ENCODE peak calls at places on chromosome 9, in five cellular contexts. W is IMR-90, K is left ventricle myocardium inferior, J is SK-N-SH, H is fibroblast of lung. G is an unnamed sample.

GRCh38 chr9:107784235-107784958 is 294.8 kb upstream of the KLF4 start:
- DNase-seq in W (peak; percentile 88), K (peak; percentile 36), J (no peak), H (peak; percentile 66), G (no peak)

GRCh38 chr9:135485385-135485784 is 5.8 kb downstream of the PPP1R26 start:
- DNase-seq in W (no peak), K (no peak), J (no peak), H (no peak), G (no peak)

GRCh38 chr9:37293664-37294524 is 128.6 kb upstream of the GRHPR start:
- DNase-seq in W (peak; percentile 32), K (no peak), J (peak; percentile 36), H (peak; percentile 17), G (no peak)

GRCh38 chr9:135924628-135925338 is 17.4 kb upstream of the CAMSAP1 start:
- DNase-seq in W (no peak), K (no peak), J (no peak), H (no peak), G (no peak)

GRCh38 chr9:96217756-96218693 is 84.0 kb downstream of the HSD17B3 start:
- DNase-seq in W (peak; percentile 30), K (peak; percentile 82), J (peak; percentile 93), H (peak; percentile 25), G (peak; percentile 64)

GRCh38 chr9:34555435-34556230 is 32.8 kb upstream of the ENHO start:
- DNase-seq in W (no peak), K (no peak), J (peak; percentile 41), H (no peak), G (no peak)

GRCh38 chr9:35749515-35750255 is 598 bp downstream of the RGP1 start:
- DNase-seq in W (no peak), K (no peak), J (no peak), H (no peak), G (no peak)

GRCh38 chr9:6215562-6215961 is at the start of gene IL33:
- DNase-seq in W (no peak), K (no peak), J (peak; percentile 6), H (peak; percentile 22), G (no peak)

GRCh38 chr9:2209400-2209799 is 194.3 kb downstream of the SMARCA2 start:
- DNase-seq in W (no peak), K (no peak), J (no peak), H (no peak), G (no peak)

GRCh38 chr9:21695443-21695842 is 107.0 kb upstream of the MTAP start:
- DNase-seq in W (no peak), K (no peak), J (no peak), H (no peak), G (no peak)

GRCh38 chr9:19440823-19441580 is 32.2 kb downstream of the ACER2 start:
- DNase-seq in W (no peak), K (no peak), J (no peak), H (no peak), G (no peak)

GRCh38 chr9:104386425-104387069 is 117.5 kb upstream of the OR13F1 start:
- DNase-seq in W (peak; percentile 20), K (no peak), J (peak; percentile 41), H (peak; percentile 18), G (no peak)

GRCh38 chr9:101977614-101978210 is 239.3 kb upstream of the GRIN3A start:
- DNase-seq in W (peak; percentile 12), K (no peak), J (peak; percentile 0), H (peak; percentile 11), G (no peak)

GRCh38 chr9:18668944-18669343 is 195.0 kb downstream of the ADAMTSL1 start:
- DNase-seq in W (no peak), K (no peak), J (no peak), H (peak; percentile 4), G (no peak)

GRCh38 chr9:113355197-113355596 is 5.9 kb downstream of the BSPRY start:
- DNase-seq in W (peak; percentile 12), K (no peak), J (no peak), H (no peak), G (no peak)

GRCh38 chr9:85741112-85741874 is 461 bp downstream of the AGTPBP1 start:
- DNase-seq in W (peak; percentile 8), K (no peak), J (peak; percentile 78), H (peak; percentile 23), G (peak; percentile 68)

GRCh38 chr9:121322037-121322736 is 47.9 kb downstream of the STOM start:
- DNase-seq in W (peak; percentile 98), K (no peak), J (no peak), H (peak; percentile 95), G (no peak)

GRCh38 chr9:82334286-82334685 is 345.7 kb downstream of the SPATA31D1 start:
- DNase-seq in W (peak; percentile 65), K (no peak), J (no peak), H (peak; percentile 73), G (no peak)

GRCh38 chr9:97237951-97238851 is 69.3 kb upstream of the CCDC180 start:
- DNase-seq in W (peak; percentile 67), K (peak; percentile 82), J (peak; percentile 91), H (peak; percentile 77), G (peak; percentile 85)

GRCh38 chr9:107242073-107243063 is 40.7 kb upstream of the RAD23B start:
- DNase-seq in W (peak; percentile 51), K (no peak), J (no peak), H (peak; percentile 47), G (no peak)

GRCh38 chr9:102461441-102461840 is 533.7 kb upstream of the CYLC2 start:
- DNase-seq in W (no peak), K (no peak), J (no peak), H (no peak), G (no peak)

GRCh38 chr9:130815242-130815808 is 19.7 kb upstream of the ABL1 start:
- DNase-seq in W (no peak), K (no peak), J (no peak), H (no peak), G (no peak)

GRCh38 chr9:136546697-136547481 is 1.0 kb upstream of the NOTCH1 start:
- DNase-seq in W (peak; percentile 35), K (peak; percentile 75), J (peak; percentile 62), H (peak; percentile 37), G (peak; percentile 80)

GRCh38 chr9:124420991-124421543 is 5.8 kb upstream of the PSMB7 start:
- DNase-seq in W (peak; percentile 13), K (no peak), J (no peak), H (no peak), G (no peak)

GRCh38 chr9:124415852-124416484 is 726 bp upstream of the PSMB7 start:
- DNase-seq in W (no peak), K (no peak), J (no peak), H (no peak), G (no peak)

GRCh38 chr9:124423591-124423990 is 8.3 kb upstream of the PSMB7 start:
- DNase-seq in W (no peak), K (no peak), J (no peak), H (no peak), G (no peak)

GRCh38 chr9:124423155-124423554 is 7.9 kb upstream of the PSMB7 start:
- DNase-seq in W (no peak), K (no peak), J (no peak), H (no peak), G (no peak)

DNA sequence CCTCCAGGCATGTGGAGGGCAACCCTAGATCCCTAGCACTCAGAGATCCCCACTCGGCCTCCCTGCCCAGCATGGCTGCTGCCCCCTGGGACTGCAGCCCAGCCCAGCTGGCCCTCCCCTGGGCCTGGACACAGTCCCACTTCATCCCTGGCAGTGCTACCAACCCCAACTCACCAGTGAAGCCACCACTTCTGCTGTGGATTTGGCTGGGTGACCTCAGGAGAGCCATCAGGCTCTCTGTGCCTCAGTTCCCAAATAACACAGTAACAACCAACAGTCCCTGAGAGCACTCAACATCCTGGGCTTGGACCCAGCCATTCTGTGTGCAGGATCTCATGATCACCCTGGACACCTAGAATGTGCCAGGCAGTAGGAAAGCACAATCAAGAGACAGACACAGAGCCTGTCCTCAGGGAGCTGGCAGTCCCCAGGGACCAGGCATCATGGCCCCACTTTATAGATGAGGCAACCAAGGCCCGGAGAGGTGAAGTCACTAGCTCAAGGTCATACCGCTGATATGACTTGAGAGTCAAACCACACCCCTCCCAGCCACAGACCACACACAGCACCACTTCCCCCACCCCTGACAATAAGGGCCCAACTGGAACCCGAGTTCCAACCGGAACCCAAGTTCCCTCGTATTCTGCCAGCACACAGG is 4.7 kb upstream of the PSMB7 start:
- DNase-seq in W (no peak), K (no peak), J (no peak), H (no peak), G (no peak)
- TF ChIP-seq CTCF in W (no peak), K (peak; percentile 38), J (no peak), H (no peak), G (no peak)

GRCh38 chr9:90100014-90100413 is 495.2 kb downstream of the GADD45G start:
- DNase-seq in W (no peak), K (no peak), J (no peak), H (peak; percentile 30), G (no peak)
- H3K27me3 ChIP-seq in W (peaks cover 4% of the 10 kb centered on the region), K (no peaks in the 10 kb centered on the region), J (no peaks in the 10 kb centered on the region), H (no peaks in the 10 kb centered on the region), G (no peaks in the 10 kb centered on the region)

DNA sequence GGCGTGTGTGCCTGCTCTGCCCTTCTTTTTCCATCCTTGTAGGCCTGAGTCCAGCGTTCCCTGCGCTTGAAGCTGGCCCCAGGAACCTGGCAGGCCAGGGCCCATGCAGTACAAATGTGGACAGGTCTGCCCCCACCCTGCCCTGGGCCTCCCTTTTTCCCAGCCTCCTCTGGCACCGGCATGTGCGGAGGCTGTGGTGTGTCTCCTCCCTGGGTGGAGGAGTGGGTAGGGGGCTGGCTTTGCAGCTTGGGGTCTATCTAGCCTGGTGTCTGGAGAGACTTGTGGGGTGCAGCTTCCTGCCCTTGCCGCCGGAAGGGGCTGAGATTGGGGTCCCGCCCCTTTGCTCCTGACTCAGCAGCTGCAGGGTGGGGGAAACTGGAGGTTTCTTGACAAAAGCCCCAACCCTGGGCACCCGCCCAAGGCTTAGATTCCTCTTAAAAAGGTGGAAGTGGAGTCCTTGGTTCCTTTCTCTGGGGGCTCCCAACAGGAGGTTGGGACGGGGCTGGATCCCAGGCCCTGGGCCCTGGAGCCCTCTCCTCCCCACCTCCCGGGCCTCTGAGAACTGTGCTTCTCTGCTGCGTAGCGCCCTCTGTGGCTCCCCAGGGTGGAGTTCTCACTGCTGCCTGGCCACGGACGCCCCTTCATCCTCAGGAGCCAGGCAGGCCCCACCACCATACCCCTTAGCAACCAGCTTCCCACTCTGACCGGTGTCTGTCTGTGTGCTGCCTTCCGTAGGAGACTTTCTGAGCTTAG is 18.0 kb downstream of the RXRA start:
- DNase-seq in W (peak; percentile 9), K (peak; percentile 77), J (no peak), H (peak; percentile 67), G (peak; percentile 80)
- TF ChIP-seq CTCF in W (no peak), K (no peak), J (peak; percentile 13), H (peak; percentile 19), G (no peak)

DNA sequence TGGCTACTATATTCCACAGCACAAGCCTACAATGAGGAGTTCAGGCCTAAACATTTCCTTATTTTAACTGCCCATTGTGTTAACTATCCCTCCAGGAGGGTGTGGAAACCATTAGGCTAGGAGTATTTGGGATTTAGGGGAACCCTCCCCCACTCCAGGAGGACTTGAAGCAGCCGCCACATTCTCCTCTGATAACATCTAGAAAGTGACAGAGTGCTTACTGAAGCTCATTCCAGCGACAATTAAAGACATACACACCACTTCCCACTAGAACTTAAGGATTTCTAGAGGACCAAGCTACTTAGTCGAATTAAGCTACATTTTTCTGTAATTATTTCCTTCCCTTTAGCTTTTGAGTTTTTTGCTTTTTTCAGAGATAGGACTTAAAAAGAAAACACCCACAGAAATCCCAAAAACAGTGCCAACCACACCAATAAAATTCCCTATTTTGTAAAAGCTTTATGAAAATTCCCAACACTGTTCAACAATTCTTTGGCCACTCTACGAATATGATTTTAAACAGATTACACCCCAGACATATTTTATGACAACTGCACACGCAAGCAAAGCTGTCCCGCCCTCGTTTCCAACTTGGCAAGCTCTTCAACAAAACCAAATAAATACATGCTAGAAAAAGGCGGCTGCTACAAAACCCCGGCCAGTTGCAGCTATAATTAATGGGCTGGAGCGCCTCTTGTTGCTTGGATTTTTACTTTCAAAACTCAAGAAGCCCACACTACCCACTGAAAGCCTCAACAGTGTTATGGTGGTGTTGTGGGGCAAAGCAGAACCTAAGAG is 4.6 kb downstream of the ROR2 start:
- DNase-seq in W (peak; percentile 82), K (no peak), J (peak; percentile 28), H (peak; percentile 22), G (no peak)
- H3K27me3 ChIP-seq in W (no peaks in the 10 kb centered on the region), K (peaks cover 76% of the 10 kb centered on the region), J (peaks cover 31% of the 10 kb centered on the region), H (no peaks in the 10 kb centered on the region), G (peaks cover 43% of the 10 kb centered on the region)

G was measured in tibial artery.